ENCODE peak calls at places on chromosomes 7 and 10, in ten cellular contexts. One of them, this sample, is unnamed.

GRCh38 chr7:148078126-148078525 is 512.4 kb upstream of the C7orf33 start:
- DNase-seq in A549: no peak
- DNase-seq in HCT116: no peak
- DNase-seq in GM12878: no peak
- DNase-seq in SK-N-SH: no peak
- DNase-seq in endothelial cell of umbilical vein: no peak
- DNase-seq in HepG2: no peak
- DNase-seq in K562: no peak
- DNase-seq in WTC11: no peak
- DNase-seq in H1: no peak
- DNase-seq in this sample: no peak

GRCh38 chr7:83478601-83479000 is 170.3 kb downstream of the SEMA3E start:
- DNase-seq in A549: no peak
- DNase-seq in HCT116: no peak
- DNase-seq in GM12878: no peak
- DNase-seq in SK-N-SH: no peak
- DNase-seq in endothelial cell of umbilical vein: no peak
- DNase-seq in HepG2: no peak
- DNase-seq in K562: no peak
- DNase-seq in WTC11: no peak
- DNase-seq in H1: no peak
- DNase-seq in this sample: no peak

GRCh38 chr7:101896312-101896711 is 78.9 kb downstream of the CUX1 start:
- DNase-seq in A549: no peak
- DNase-seq in HCT116: no peak
- DNase-seq in GM12878: no peak
- DNase-seq in SK-N-SH: no peak
- DNase-seq in endothelial cell of umbilical vein: no peak
- DNase-seq in HepG2: no peak
- DNase-seq in K562: no peak
- DNase-seq in WTC11: no peak
- DNase-seq in H1: no peak
- DNase-seq in this sample: no peak

GRCh38 chr7:45342236-45342635 is 184.6 kb downstream of the RAMP3 start:
- DNase-seq in A549: no peak
- DNase-seq in HCT116: no peak
- DNase-seq in GM12878: no peak
- DNase-seq in SK-N-SH: no peak
- DNase-seq in endothelial cell of umbilical vein: no peak
- DNase-seq in HepG2: peak
- DNase-seq in K562: no peak
- DNase-seq in WTC11: no peak
- DNase-seq in H1: no peak
- DNase-seq in this sample: no peak

GRCh38 chr10:127867805-127868204 is 24.9 kb downstream of the CLRN3 start:
- DNase-seq in A549: no peak
- DNase-seq in HCT116: no peak
- DNase-seq in GM12878: no peak
- DNase-seq in SK-N-SH: no peak
- DNase-seq in endothelial cell of umbilical vein: no peak
- DNase-seq in HepG2: no peak
- DNase-seq in K562: no peak
- DNase-seq in WTC11: no peak
- DNase-seq in H1: no peak
- DNase-seq in this sample: no peak

GRCh38 chr7:100682228-100682741 is 8.7 kb downstream of the GNB2 start:
- DNase-seq in A549: no peak
- DNase-seq in HCT116: no peak
- DNase-seq in GM12878: no peak
- DNase-seq in SK-N-SH: peak
- DNase-seq in endothelial cell of umbilical vein: no peak
- DNase-seq in HepG2: no peak
- DNase-seq in K562: no peak
- DNase-seq in WTC11: no peak
- DNase-seq in H1: no peak
- DNase-seq in this sample: peak

GRCh38 chr7:37344886-37345579 is 103.6 kb downstream of the ELMO1 start:
- DNase-seq in A549: no peak
- DNase-seq in HCT116: no peak
- DNase-seq in GM12878: peak
- DNase-seq in SK-N-SH: peak
- DNase-seq in endothelial cell of umbilical vein: peak
- DNase-seq in HepG2: no peak
- DNase-seq in K562: no peak
- DNase-seq in WTC11: no peak
- DNase-seq in H1: no peak
- DNase-seq in this sample: no peak

GRCh38 chr10:112778579-112778978 is 171.5 kb upstream of the TCF7L2 start:
- DNase-seq in A549: no peak
- DNase-seq in HCT116: no peak
- DNase-seq in GM12878: no peak
- DNase-seq in SK-N-SH: no peak
- DNase-seq in endothelial cell of umbilical vein: peak
- DNase-seq in HepG2: no peak
- DNase-seq in K562: no peak
- DNase-seq in WTC11: no peak
- DNase-seq in H1: no peak
- DNase-seq in this sample: no peak

GRCh38 chr10:93667795-93668194 is 34.6 kb downstream of the FRA10AC1 start:
- DNase-seq in A549: no peak
- DNase-seq in HCT116: no peak
- DNase-seq in GM12878: no peak
- DNase-seq in SK-N-SH: no peak
- DNase-seq in endothelial cell of umbilical vein: no peak
- DNase-seq in HepG2: no peak
- DNase-seq in K562: no peak
- DNase-seq in WTC11: no peak
- DNase-seq in H1: no peak
- DNase-seq in this sample: no peak

GRCh38 chr10:127100983-127101615 is 95.3 kb downstream of the INSYN2A start:
- DNase-seq in A549: no peak
- DNase-seq in HCT116: no peak
- DNase-seq in GM12878: no peak
- DNase-seq in SK-N-SH: no peak
- DNase-seq in endothelial cell of umbilical vein: no peak
- DNase-seq in HepG2: no peak
- DNase-seq in K562: no peak
- DNase-seq in WTC11: no peak
- DNase-seq in H1: no peak
- DNase-seq in this sample: no peak

GRCh38 chr10:72336259-72337038 is 18.3 kb downstream of the DNAJB12 start:
- DNase-seq in A549: no peak
- DNase-seq in HCT116: no peak
- DNase-seq in GM12878: no peak
- DNase-seq in SK-N-SH: no peak
- DNase-seq in endothelial cell of umbilical vein: no peak
- DNase-seq in HepG2: no peak
- DNase-seq in K562: no peak
- DNase-seq in WTC11: no peak
- DNase-seq in H1: no peak
- DNase-seq in this sample: peak
- TF ChIP-seq MAX in A549: no peak
- TF ChIP-seq MAX in HCT116: no peak
- TF ChIP-seq MAX in GM12878: no peak
- TF ChIP-seq MAX in SK-N-SH: no peak
- TF ChIP-seq MAX in endothelial cell of umbilical vein: no peak
- TF ChIP-seq MAX in HepG2: no peak
- TF ChIP-seq MAX in K562: no peak
- TF ChIP-seq MAX in WTC11: no peak
- TF ChIP-seq MAX in H1: no peak
- TF ChIP-seq MAX in this sample: peak

GRCh38 chr10:25768167-25768566 is 165.9 kb upstream of the MYO3A start:
- DNase-seq in A549: no peak
- DNase-seq in HCT116: no peak
- DNase-seq in GM12878: no peak
- DNase-seq in SK-N-SH: peak
- DNase-seq in endothelial cell of umbilical vein: no peak
- DNase-seq in HepG2: no peak
- DNase-seq in K562: no peak
- DNase-seq in WTC11: no peak
- DNase-seq in H1: no peak
- DNase-seq in this sample: no peak
- TF ChIP-seq CTCF in A549: no peak
- TF ChIP-seq CTCF in HCT116: no peak
- TF ChIP-seq CTCF in GM12878: no peak
- TF ChIP-seq CTCF in SK-N-SH: no peak
- TF ChIP-seq CTCF in endothelial cell of umbilical vein: no peak
- TF ChIP-seq CTCF in HepG2: no peak
- TF ChIP-seq CTCF in K562: peak
- TF ChIP-seq CTCF in WTC11: no peak
- TF ChIP-seq CTCF in H1: no peak
- TF ChIP-seq CTCF in this sample: no peak

DNA sequence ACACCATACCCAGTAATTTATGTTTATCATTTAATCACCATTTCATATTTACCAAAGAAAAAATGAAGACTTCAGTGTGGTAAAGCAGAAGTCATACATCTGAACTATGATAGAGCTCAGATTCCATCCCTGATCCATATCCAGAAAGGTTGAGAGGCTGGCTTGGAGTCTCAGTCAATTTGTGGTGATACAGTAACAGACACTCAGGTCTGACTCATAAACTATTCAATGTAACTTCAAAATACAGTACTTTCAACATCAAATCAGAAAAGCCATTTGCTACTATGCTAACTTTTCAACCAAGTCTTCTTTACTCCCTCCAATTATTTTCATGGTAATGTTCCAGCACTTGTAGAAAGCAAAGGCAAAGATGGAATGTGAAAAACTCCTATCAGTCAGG is 190.4 kb downstream of the HDAC9 start:
- DNase-seq in A549: no peak
- DNase-seq in HCT116: no peak
- DNase-seq in GM12878: no peak
- DNase-seq in SK-N-SH: no peak
- DNase-seq in endothelial cell of umbilical vein: no peak
- DNase-seq in HepG2: no peak
- DNase-seq in K562: no peak
- DNase-seq in WTC11: no peak
- DNase-seq in H1: no peak
- DNase-seq in this sample: no peak
- TF ChIP-seq MAX in A549: no peak
- TF ChIP-seq MAX in HCT116: no peak
- TF ChIP-seq MAX in GM12878: no peak
- TF ChIP-seq MAX in SK-N-SH: no peak
- TF ChIP-seq MAX in endothelial cell of umbilical vein: no peak
- TF ChIP-seq MAX in HepG2: no peak
- TF ChIP-seq MAX in K562: no peak
- TF ChIP-seq MAX in WTC11: no peak
- TF ChIP-seq MAX in H1: no peak
- TF ChIP-seq MAX in this sample: no peak

GRCh38 chr7:20744913-20745587 is 41.6 kb downstream of the SP8 start:
- DNase-seq in A549: no peak
- DNase-seq in HCT116: peak
- DNase-seq in GM12878: no peak
- DNase-seq in SK-N-SH: no peak
- DNase-seq in endothelial cell of umbilical vein: no peak
- DNase-seq in HepG2: no peak
- DNase-seq in K562: no peak
- DNase-seq in WTC11: no peak
- DNase-seq in H1: no peak
- DNase-seq in this sample: peak
- TF ChIP-seq CTCF in A549: peak
- TF ChIP-seq CTCF in HCT116: peak
- TF ChIP-seq CTCF in GM12878: no peak
- TF ChIP-seq CTCF in SK-N-SH: peak
- TF ChIP-seq CTCF in endothelial cell of umbilical vein: no peak
- TF ChIP-seq CTCF in HepG2: no peak
- TF ChIP-seq CTCF in K562: peak
- TF ChIP-seq CTCF in WTC11: no peak
- TF ChIP-seq CTCF in H1: peak
- TF ChIP-seq CTCF in this sample: peak

GRCh38 chr7:29146888-29147609 is 712 bp upstream of the CPVL start:
- DNase-seq in A549: no peak
- DNase-seq in HCT116: peak
- DNase-seq in GM12878: no peak
- DNase-seq in SK-N-SH: no peak
- DNase-seq in endothelial cell of umbilical vein: no peak
- DNase-seq in HepG2: peak
- DNase-seq in K562: no peak
- DNase-seq in WTC11: no peak
- DNase-seq in H1: no peak
- DNase-seq in this sample: peak
- TF ChIP-seq MAX in A549: no peak
- TF ChIP-seq MAX in HCT116: no peak
- TF ChIP-seq MAX in GM12878: no peak
- TF ChIP-seq MAX in SK-N-SH: no peak
- TF ChIP-seq MAX in endothelial cell of umbilical vein: no peak
- TF ChIP-seq MAX in HepG2: no peak
- TF ChIP-seq MAX in K562: no peak
- TF ChIP-seq MAX in WTC11: no peak
- TF ChIP-seq MAX in H1: no peak
- TF ChIP-seq MAX in this sample: no peak

DNA sequence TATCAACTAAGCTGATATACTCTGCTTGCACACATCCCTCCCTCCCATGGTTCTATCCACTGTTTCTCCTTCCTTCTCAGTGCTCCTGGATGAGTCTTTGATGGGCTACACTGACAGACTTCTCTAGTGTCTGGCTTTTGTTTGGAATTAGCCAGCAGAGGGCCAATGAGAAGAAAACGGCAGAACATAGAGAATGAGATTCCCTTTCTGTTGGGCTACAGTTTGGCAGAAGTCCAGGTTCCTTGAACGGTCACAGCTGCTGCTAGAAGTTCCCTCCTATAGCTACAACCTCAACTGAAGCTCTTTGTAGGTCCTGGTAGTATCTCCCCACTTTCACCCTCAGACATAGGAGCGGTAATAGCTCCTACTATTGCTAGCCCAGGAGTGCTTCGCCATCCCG is 251.1 kb upstream of the LRRN3 start:
- DNase-seq in A549: no peak
- DNase-seq in HCT116: no peak
- DNase-seq in GM12878: no peak
- DNase-seq in SK-N-SH: no peak
- DNase-seq in endothelial cell of umbilical vein: peak
- DNase-seq in HepG2: peak
- DNase-seq in K562: no peak
- DNase-seq in WTC11: no peak
- DNase-seq in H1: no peak
- DNase-seq in this sample: peak
- TF ChIP-seq CTCF in A549: no peak
- TF ChIP-seq CTCF in HCT116: peak
- TF ChIP-seq CTCF in GM12878: no peak
- TF ChIP-seq CTCF in SK-N-SH: peak
- TF ChIP-seq CTCF in endothelial cell of umbilical vein: peak
- TF ChIP-seq CTCF in HepG2: no peak
- TF ChIP-seq CTCF in K562: no peak
- TF ChIP-seq CTCF in WTC11: no peak
- TF ChIP-seq CTCF in H1: peak
- TF ChIP-seq CTCF in this sample: peak

This sample was measured in NB4.